ENCODE peak calls at places on chromosomes 1 and 21, in four cellular contexts. R is GM12878, W is K562, F is HepG2. U is an unnamed sample.

GRCh38 chr1:53066433-53066832 is 4.4 kb downstream of the PODN start:
- DNase-seq in W (no peak), R (no peak), F (no peak), U (no peak)

GRCh38 chr1:227939791-227940771 is 7.7 kb downstream of the WNT9A start:
- DNase-seq in F (no peak), W (no peak), R (no peak), U (no peak)

GRCh38 chr1:157209514-157209913 is 71.3 kb upstream of the ETV3 start:
- DNase-seq in W (no peak), R (no peak), F (no peak), U (no peak)

GRCh38 chr1:168112673-168113305 is 23.9 kb downstream of the GPR161 start:
- DNase-seq in W (peak), F (no peak), R (peak), U (no peak)

GRCh38 chr1:17236779-17237601 is 11.9 kb upstream of the PADI3 start:
- DNase-seq in W (peak), R (peak), F (peak), U (peak)

GRCh38 chr1:96521994-96522760 is 199.4 kb upstream of the PTBP2 start:
- DNase-seq in W (no peak), R (no peak), F (no peak), U (no peak)

GRCh38 chr1:97920275-97920831 is 481 bp downstream of the DPYD start:
- DNase-seq in R (no peak), W (peak), F (peak), U (peak)

GRCh38 chr1:40921522-40921921 is 58.0 kb upstream of the CTPS1 start:
- DNase-seq in F (no peak), W (no peak), R (no peak), U (no peak)

GRCh38 chr1:25906644-25907300 is 553 bp upstream of the STMN1 start:
- DNase-seq in F (no peak), R (no peak), W (no peak), U (peak)

GRCh38 chr1:111690306-111690617 is 48.9 kb downstream of the INKA2 start:
- DNase-seq in R (no peak), F (no peak), W (no peak), U (no peak)
- TF ChIP-seq POLR2AphosphoS5 in R (no peak), F (no peak), W (no peak), U (no peak)

GRCh38 chr1:226405411-226405988 is 2.4 kb downstream of the PARP1 start:
- DNase-seq in R (no peak), F (no peak), W (peak), U (peak)
- TF ChIP-seq CREB1 in R (no peak), F (no peak), W (no peak), U (no peak)

DNA sequence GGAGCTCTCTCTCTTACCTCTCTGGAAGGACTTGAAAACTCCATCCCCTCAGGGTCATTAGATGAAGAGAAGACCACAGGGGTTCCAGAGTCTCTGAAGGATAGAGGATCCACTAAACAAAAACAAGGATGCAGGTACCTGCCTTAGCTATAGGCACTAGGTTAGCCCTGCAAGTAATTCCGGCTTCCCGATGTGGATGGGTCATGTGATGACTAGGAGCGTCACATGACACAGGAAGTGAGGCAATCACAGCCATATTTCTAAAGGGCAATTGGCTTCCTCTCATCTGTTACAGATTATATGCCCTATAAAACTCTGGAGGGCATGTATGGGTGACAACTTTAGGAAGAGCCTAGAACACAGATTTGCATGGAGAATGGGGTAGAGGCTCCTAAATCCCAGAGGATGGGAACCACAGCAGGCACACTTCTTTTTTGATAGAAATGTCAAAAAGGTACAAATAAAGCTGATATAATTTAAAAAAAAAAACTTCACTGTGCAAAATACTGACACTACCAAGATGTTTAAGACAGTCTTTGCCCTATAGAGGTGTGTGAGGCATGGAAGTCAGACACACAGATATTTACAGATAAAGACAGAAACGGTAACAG is 14.1 kb downstream of the ENTREP3 start:
- DNase-seq in W (peak), R (no peak), F (peak), U (peak)
- TF ChIP-seq REST in W (no peak), R (no peak), F (no peak), U (no peak)

GRCh38 chr1:36248250-36248894 is 24.1 kb downstream of the THRAP3 start:
- DNase-seq in R (no peak), W (peak), F (peak), U (no peak)
- TF ChIP-seq POLR2AphosphoS5 in R (no peak), W (peak), F (no peak), U (no peak)

GRCh38 chr1:206453111-206453510 is 17.2 kb upstream of the IKBKE start:
- DNase-seq in F (no peak), R (no peak), W (no peak), U (no peak)
- TF ChIP-seq CREB1 in F (no peak), R (no peak), W (no peak), U (no peak)

GRCh38 chr21:31668651-31669491 is 9.4 kb downstream of the SOD1 start:
- DNase-seq in R (no peak), W (no peak), F (no peak), U (no peak)
- TF ChIP-seq REST in R (no peak), W (no peak), F (no peak), U (no peak)

DNA sequence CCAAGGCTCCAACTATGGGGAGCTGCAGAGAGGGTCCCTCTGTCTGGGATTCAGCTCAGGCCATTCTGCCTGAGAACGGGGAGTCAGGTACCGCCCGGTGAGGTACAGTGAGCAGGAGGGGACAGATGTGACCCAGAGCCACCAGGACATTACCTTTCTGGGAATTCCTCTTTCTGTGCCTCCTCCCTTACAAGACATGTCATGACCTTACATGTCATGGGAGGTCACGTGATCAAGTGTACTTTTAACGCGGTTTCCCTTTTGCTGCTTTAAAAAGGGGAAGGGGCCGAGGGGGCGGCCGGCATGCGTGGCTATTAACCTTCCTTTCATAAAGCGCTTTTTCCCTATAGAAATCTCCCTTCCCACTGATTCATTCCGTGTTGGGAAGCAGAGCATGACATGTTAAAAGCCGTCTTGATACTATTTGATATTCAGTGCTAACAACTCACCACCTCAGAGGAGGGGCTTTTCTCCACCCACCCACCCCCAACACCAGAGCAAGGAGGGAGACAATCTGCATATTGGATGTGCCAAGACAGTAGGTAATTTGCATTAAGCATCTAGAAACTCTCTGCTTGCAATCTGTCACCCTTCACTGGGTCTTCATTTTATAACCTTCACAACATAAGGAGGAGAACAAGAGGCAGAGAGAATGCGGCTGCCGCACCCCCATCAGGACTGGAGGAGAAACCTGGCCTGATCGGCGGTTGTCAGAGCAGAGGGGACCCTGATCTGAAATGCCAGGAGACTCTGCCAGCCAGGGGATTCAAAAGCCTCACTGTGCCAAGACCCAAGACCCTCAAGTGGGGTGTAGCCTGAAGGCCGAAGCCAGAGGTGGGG is 113.6 kb upstream of the VAMP3 start:
- DNase-seq in R (no peak), F (no peak), W (no peak), U (no peak)
- TF ChIP-seq POLR2AphosphoS5 in R (no peak), F (no peak), W (no peak), U (no peak)

GRCh38 chr1:59046730-59047157 is 250.2 kb upstream of the FGGY start:
- DNase-seq in F (no peak), R (peak), W (no peak), U (peak)
- TF ChIP-seq CREB1 in F (no peak), R (no peak), W (no peak), U (no peak)

U was measured in GM23338.